ENCODE peak calls at places on chromosome 15, in four cellular contexts. V, J, K and Y are unnamed samples.

GRCh38 chr15:85639752-85640381 is 154.9 kb downstream of the KLHL25 start:
- DNase-seq in K (peak; percentile 61), J (no peak), V (no peak), Y (no peak)

GRCh38 chr15:81085213-81085612 is 48.9 kb upstream of the CFAP161 start:
- DNase-seq in V (no peak), K (no peak), J (no peak), Y (no peak)

GRCh38 chr15:29925227-29926082 is 103.2 kb upstream of the TJP1 start:
- DNase-seq in V (no peak), K (peak; percentile 95), J (no peak), Y (peak; percentile 82)

GRCh38 chr15:61483599-61483998 is 254.5 kb upstream of the RORA start:
- DNase-seq in J (no peak), K (no peak), V (no peak), Y (no peak)

GRCh38 chr15:91148243-91148642 is 48.2 kb downstream of the SV2B start:
- DNase-seq in J (no peak), K (no peak), V (no peak), Y (no peak)

GRCh38 chr15:77173487-77173886 is 102.6 kb upstream of the TSPAN3 start:
- DNase-seq in V (no peak), J (no peak), K (no peak), Y (no peak)

GRCh38 chr15:63332367-63333078 is 49.1 kb downstream of the CA12 start:
- DNase-seq in V (no peak), K (peak; percentile 93), J (no peak), Y (no peak)

GRCh38 chr15:83436513-83437158 is 10.5 kb upstream of the SH3GL3 start:
- DNase-seq in J (no peak), K (peak; percentile 86), V (no peak), Y (no peak)

GRCh38 chr15:41341519-41341918 is 8.8 kb downstream of the NUSAP1 start:
- DNase-seq in V (no peak), J (no peak), K (no peak), Y (no peak)

GRCh38 chr15:83327041-83327440 is 42.6 kb upstream of the BNC1 start:
- DNase-seq in V (no peak), J (no peak), K (peak; percentile 7), Y (no peak)

GRCh38 chr15:88472225-88472624 is 4.7 kb downstream of the MRPS11 start:
- DNase-seq in J (no peak), V (no peak), K (no peak), Y (no peak)

GRCh38 chr15:98647026-98647773 is 1.1 kb upstream of the IGF1R start:
- DNase-seq in V (peak; percentile 42), J (peak; percentile 81), K (peak; percentile 42), Y (peak; percentile 86)

GRCh38 chr15:68633181-68634121 is 54.7 kb downstream of the CORO2B start:
- DNase-seq in K (no peak), J (no peak), V (no peak), Y (peak; percentile 56)

GRCh38 chr15:42581272-42581730 is 5.9 kb downstream of the STARD9 start:
- DNase-seq in K (peak; percentile 72), J (peak; percentile 91), V (peak; percentile 45), Y (peak; percentile 94)

GRCh38 chr15:78164010-78164409 is 14.8 kb downstream of the IDH3A start:
- DNase-seq in V (no peak), K (no peak), J (no peak), Y (no peak)

GRCh38 chr15:28995193-28995592 is 109.4 kb downstream of the APBA2 start:
- DNase-seq in V (no peak), K (no peak), J (no peak), Y (no peak)

GRCh38 chr15:27538325-27538724 is 560.8 kb downstream of the OCA2 start:
- DNase-seq in K (no peak), V (no peak), J (no peak), Y (no peak)

GRCh38 chr15:41609123-41609522 is 50.1 kb downstream of the TYRO3 start:
- DNase-seq in V (no peak), K (no peak), J (no peak), Y (no peak)

GRCh38 chr15:74616020-74616939 is 644 bp downstream of the CLK3 start:
- DNase-seq in V (peak; percentile 25), K (peak; percentile 69), J (peak; percentile 60), Y (peak; percentile 88)

GRCh38 chr15:64681424-64682024 is 93.9 kb downstream of the RBPMS2 start:
- DNase-seq in J (peak; percentile 55), K (peak; percentile 75), V (no peak), Y (no peak)

GRCh38 chr15:41928100-41928499 is 34.2 kb upstream of the SPTBN5 start:
- DNase-seq in V (no peak), J (no peak), K (no peak), Y (no peak)

GRCh38 chr15:62068787-62069170 is 2.0 kb downstream of the C2CD4A start:
- DNase-seq in K (no peak), V (no peak), J (no peak), Y (no peak)

GRCh38 chr15:69734699-69735098 is 282.1 kb downstream of the RPLP1 start:
- DNase-seq in K (no peak), J (no peak), V (no peak), Y (no peak)